ENCODE peak calls at places on chromosomes 5 and 9, in ten cellular contexts. K, A, O, V, I, G, D, C, T and B are unnamed samples.

GRCh38 chr9:74951725-74952151 is 974 bp downstream of the C9orf40 start:
- DNase-seq in K (peak), A (peak), O (peak), V (peak), I (peak), G (peak), D (peak), C (peak), T (peak), B (peak)

GRCh38 chr5:14453486-14453885 is 128.1 kb upstream of the OTULINL start:
- DNase-seq in K (no peak), A (no peak), O (no peak), V (no peak), I (no peak), G (no peak), D (no peak), C (no peak), T (no peak), B (no peak)

GRCh38 chr5:149799119-149799623 is 69.1 kb downstream of the PPARGC1B start:
- DNase-seq in K (no peak), A (no peak), O (no peak), V (peak), I (no peak), G (peak), D (no peak), C (peak), T (peak), B (no peak)

GRCh38 chr9:101443358-101443757 is 7.8 kb upstream of the ALDOB start:
- DNase-seq in K (no peak), A (no peak), O (no peak), V (no peak), I (no peak), G (no peak), D (no peak), C (no peak), T (no peak), B (no peak)

GRCh38 chr5:68745459-68745858 is 348.4 kb upstream of the SLC30A5 start:
- DNase-seq in K (no peak), A (no peak), O (no peak), V (no peak), I (no peak), G (no peak), D (no peak), C (no peak), T (peak), B (no peak)

GRCh38 chr5:179270581-179271300 is 74.5 kb downstream of the ADAMTS2 start:
- DNase-seq in K (no peak), A (no peak), O (no peak), V (peak), I (peak), G (no peak), D (no peak), C (no peak), T (no peak), B (no peak)

GRCh38 chr5:15702102-15702501 is 202.1 kb downstream of the FBXL7 start:
- DNase-seq in K (no peak), A (no peak), O (no peak), V (no peak), I (no peak), G (peak), D (no peak), C (peak), T (peak), B (no peak)

GRCh38 chr9:120708526-120709224 is 5.6 kb downstream of the MEGF9 start:
- DNase-seq in K (no peak), A (no peak), O (no peak), V (no peak), I (no peak), G (no peak), D (no peak), C (peak), T (no peak), B (no peak)

GRCh38 chr9:34995288-34996060 is 5.9 kb downstream of the DNAJB5 start:
- DNase-seq in K (no peak), A (no peak), O (no peak), V (peak), I (peak), G (no peak), D (no peak), C (peak), T (peak), B (no peak)

GRCh38 chr5:149221326-149221725 is 50.3 kb upstream of the AFAP1L1 start:
- DNase-seq in K (no peak), A (no peak), O (no peak), V (no peak), I (no peak), G (no peak), D (no peak), C (no peak), T (peak), B (no peak)

GRCh38 chr5:97951139-97951538 is 768.1 kb upstream of the RIOK2 start:
- DNase-seq in K (no peak), A (no peak), O (no peak), V (no peak), I (no peak), G (no peak), D (no peak), C (no peak), T (no peak), B (no peak)

GRCh38 chr9:95181226-95181818 is 136.2 kb downstream of the FANCC start:
- DNase-seq in K (no peak), A (peak), O (no peak), V (no peak), I (no peak), G (no peak), D (no peak), C (no peak), T (peak), B (no peak)

GRCh38 chr5:179858241-179858585 is 404 bp downstream of the MRNIP start:
- DNase-seq in K (peak), A (peak), O (peak), V (peak), I (no peak), G (peak), D (peak), C (peak), T (peak), B (peak)

GRCh38 chr9:135415586-135415985 is 64.0 kb upstream of the PPP1R26 start:
- DNase-seq in K (no peak), A (no peak), O (no peak), V (no peak), I (no peak), G (peak), D (no peak), C (no peak), T (no peak), B (no peak)

GRCh38 chr9:116157436-116158138 is 4.0 kb downstream of the PAPPA start:
- DNase-seq in K (peak), A (no peak), O (peak), V (no peak), I (no peak), G (peak), D (no peak), C (no peak), T (peak), B (no peak)

GRCh38 chr9:108259917-108260675 is 595.7 kb downstream of the ACTL7B start:
- DNase-seq in K (no peak), A (no peak), O (no peak), V (no peak), I (no peak), G (no peak), D (no peak), C (peak), T (no peak), B (no peak)

GRCh38 chr9:22031664-22032411 is 22.7 kb upstream of the CDKN2B start:
- DNase-seq in K (no peak), A (no peak), O (no peak), V (no peak), I (no peak), G (no peak), D (no peak), C (peak), T (no peak), B (no peak)

GRCh38 chr5:82352146-82352791 is 74.1 kb upstream of the RPS23 start:
- DNase-seq in K (no peak), A (no peak), O (no peak), V (no peak), I (no peak), G (no peak), D (no peak), C (peak), T (no peak), B (no peak)

GRCh38 chr5:35777358-35778087 is 79.2 kb upstream of the IL7R start:
- DNase-seq in K (peak), A (peak), O (peak), V (peak), I (no peak), G (peak), D (peak), C (peak), T (peak), B (peak)
- TF ChIP-seq CTCF in K (peak), A (peak), O (peak), V (peak), I (no peak), G (peak), D (peak), C (peak), T (peak), B (peak)

DNA sequence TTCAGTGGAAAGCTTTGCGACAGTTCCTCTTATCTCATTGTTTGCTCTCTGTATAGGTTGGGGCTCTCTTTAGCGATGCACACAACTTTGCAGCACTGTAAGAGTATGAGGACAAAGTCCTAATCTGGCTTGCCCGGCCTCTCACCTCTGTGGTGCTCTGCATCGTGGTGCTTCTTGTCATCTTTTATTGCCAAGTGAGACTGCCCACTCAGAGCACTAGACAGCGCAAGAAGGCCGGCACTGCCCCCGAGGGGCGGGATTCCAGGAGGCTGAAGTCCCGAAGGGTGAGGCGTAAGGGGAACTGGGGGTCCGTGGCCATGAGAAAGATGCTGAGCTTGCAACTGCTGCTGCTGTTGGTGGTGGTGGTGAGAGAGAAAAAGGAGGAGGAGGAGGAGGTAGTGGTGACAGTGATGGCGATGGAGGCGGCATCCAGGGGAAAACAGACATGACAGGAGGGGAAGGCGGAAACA is 55.4 kb downstream of the TLE1 start:
- DNase-seq in K (peak), A (no peak), O (peak), V (no peak), I (no peak), G (peak), D (no peak), C (no peak), T (no peak), B (no peak)
- TF ChIP-seq CTCF in K (no peak), A (no peak), O (no peak), V (no peak), I (no peak), G (no peak), D (no peak), C (no peak), T (no peak), B (no peak)

GRCh38 chr9:93591706-93592388 is 15.5 kb downstream of the PHF2 start:
- DNase-seq in K (no peak), A (no peak), O (no peak), V (no peak), I (peak), G (no peak), D (no peak), C (no peak), T (no peak), B (no peak)

GRCh38 chr9:93591301-93591700 is 14.9 kb downstream of the PHF2 start:
- DNase-seq in K (no peak), A (no peak), O (no peak), V (no peak), I (peak), G (no peak), D (no peak), C (no peak), T (no peak), B (no peak)

GRCh38 chr9:93594041-93594756 is 17.8 kb downstream of the PHF2 start:
- DNase-seq in K (no peak), A (no peak), O (no peak), V (no peak), I (peak), G (peak), D (no peak), C (peak), T (no peak), B (no peak)

GRCh38 chr9:93593144-93593655 is 16.8 kb downstream of the PHF2 start:
- DNase-seq in K (no peak), A (no peak), O (no peak), V (no peak), I (peak), G (no peak), D (no peak), C (no peak), T (no peak), B (no peak)

GRCh38 chr9:93592389-93593021 is 16.1 kb downstream of the PHF2 start:
- DNase-seq in K (no peak), A (peak), O (no peak), V (no peak), I (peak), G (no peak), D (no peak), C (no peak), T (no peak), B (no peak)
- TF ChIP-seq CTCF in K (no peak), A (peak), O (no peak), V (no peak), I (no peak), G (peak), D (no peak), C (peak), T (peak), B (peak)

DNA sequence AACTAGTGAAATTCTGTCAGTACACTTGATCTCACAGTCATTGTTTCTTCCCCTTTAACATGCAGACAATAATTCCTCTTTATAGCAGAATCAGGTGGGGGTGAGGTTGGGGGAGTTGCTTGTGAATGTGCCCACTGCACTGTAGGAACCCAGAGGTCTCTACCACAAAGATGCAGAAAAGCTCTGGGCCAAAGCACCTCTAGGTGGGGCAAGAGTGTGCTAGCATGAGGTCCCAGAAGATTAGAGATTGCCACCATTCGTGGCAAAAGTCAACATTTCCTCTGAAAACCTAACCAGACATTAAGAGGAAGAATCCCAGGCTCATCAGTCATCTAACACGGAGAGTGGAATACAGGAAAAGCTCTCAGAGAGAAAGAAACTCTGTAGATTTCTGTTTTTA is 74.5 kb downstream of the PTCD2 start:
- DNase-seq in K (no peak), A (peak), O (peak), V (no peak), I (no peak), G (peak), D (peak), C (no peak), T (no peak), B (no peak)
- TF ChIP-seq CTCF in K (peak), A (peak), O (peak), V (peak), I (no peak), G (peak), D (peak), C (peak), T (peak), B (no peak)